ENCODE peak calls at places on chromosomes 11 and 22, in six cellular contexts. B, P, V, R, L and S are unnamed samples.

GRCh38 chr22:20118572-20119020 is 1.6 kb upstream of the TRMT2A start:
- DNase-seq in B (no peak), L (no peak), P (no peak), V (no peak), R (no peak), S (no peak)

GRCh38 chr11:63243533-63243932 is at the start of gene SLC22A25:
- DNase-seq in B (no peak), R (no peak), L (no peak), V (no peak), P (no peak), S (peak)

GRCh38 chr11:35334385-35335090 is 84.8 kb downstream of the SLC1A2 start:
- DNase-seq in V (no peak), B (no peak), P (no peak), L (no peak), R (no peak), S (peak)

GRCh38 chr22:27223317-27224177 is 566.2 kb downstream of the MIAT start:
- DNase-seq in B (peak), V (no peak), P (peak), L (no peak), R (no peak), S (peak)

GRCh38 chr22:20994128-20994901 is 7.6 kb downstream of the THAP7 start:
- DNase-seq in L (no peak), B (no peak), V (no peak), R (no peak), P (no peak), S (no peak)

GRCh38 chr22:40728731-40729189 is 49.5 kb downstream of the MCHR1 start:
- DNase-seq in P (no peak), V (no peak), R (no peak), B (peak), L (no peak), S (peak)

GRCh38 chr11:67373916-67374570 is 645 bp upstream of the CLCF1 start:
- DNase-seq in R (peak), L (peak), V (peak), B (peak), P (peak), S (peak)

GRCh38 chr11:65432133-65432650 is 9.6 kb downstream of the NEAT1 start:
- DNase-seq in L (no peak), V (no peak), P (peak), B (peak), R (no peak), S (no peak)

GRCh38 chr22:25698461-25698860 is 43.5 kb upstream of the MYO18B start:
- DNase-seq in B (no peak), P (no peak), R (no peak), L (no peak), V (no peak), S (peak)

GRCh38 chr11:94028436-94028835 is 7.3 kb downstream of the HEPHL1 start:
- DNase-seq in B (peak), P (peak), L (no peak), R (no peak), V (no peak), S (peak)

GRCh38 chr11:111427471-111427912 is 48.4 kb upstream of the POU2AF1 start:
- DNase-seq in V (no peak), L (no peak), B (no peak), R (no peak), P (no peak), S (no peak)

GRCh38 chr11:9459573-9460321 is 1.1 kb upstream of the ZNF143 start:
- DNase-seq in V (no peak), R (no peak), L (peak), P (peak), B (peak), S (peak)

GRCh38 chr22:47597041-47597440 is 834.6 kb downstream of the TBC1D22A start:
- DNase-seq in R (no peak), P (no peak), B (no peak), L (no peak), V (no peak), S (no peak)

GRCh38 chr11:32198053-32198452 is 107.2 kb downstream of the RCN1 start:
- DNase-seq in V (no peak), B (no peak), R (no peak), P (no peak), L (no peak), S (no peak)

GRCh38 chr22:47091921-47092700 is 329.7 kb downstream of the TBC1D22A start:
- DNase-seq in L (no peak), P (no peak), V (no peak), R (no peak), B (no peak), S (no peak)

GRCh38 chr22:27331526-27332281 is 469.9 kb downstream of the MN1 start:
- DNase-seq in V (no peak), L (no peak), B (peak), P (peak), R (peak), S (no peak)

GRCh38 chr11:57379732-57380131 is 1.2 kb downstream of the PRG3 start:
- DNase-seq in P (peak), B (peak), L (peak), V (peak), R (peak), S (peak)

GRCh38 chr22:38554281-38554680 is 15.7 kb downstream of the DMC1 start:
- DNase-seq in V (no peak), R (no peak), B (no peak), L (no peak), P (peak), S (no peak)

GRCh38 chr11:113201055-113201818 is 113.1 kb upstream of the TTC12 start:
- DNase-seq in P (no peak), V (no peak), R (peak), L (peak), B (no peak), S (no peak)

GRCh38 chr11:35146074-35146521 is 7.1 kb downstream of the CD44 start:
- DNase-seq in B (peak), R (no peak), L (no peak), V (no peak), P (no peak), S (no peak)

GRCh38 chr11:99199336-99199735 is 178.6 kb downstream of the CNTN5 start:
- DNase-seq in B (no peak), P (no peak), L (no peak), R (no peak), V (no peak), S (no peak)

GRCh38 chr11:12818333-12819015 is 144.3 kb downstream of the TEAD1 start:
- DNase-seq in R (no peak), V (no peak), L (no peak), P (peak), B (peak), S (no peak)

GRCh38 chr11:69066122-69067112 is 17.7 kb downstream of the TPCN2 start:
- DNase-seq in R (no peak), B (no peak), V (no peak), L (no peak), P (no peak), S (no peak)

GRCh38 chr11:129223701-129224149 is 31.6 kb upstream of the ARHGAP32 start:
- DNase-seq in R (no peak), L (no peak), B (peak), P (peak), V (no peak), S (no peak)

GRCh38 chr22:19892249-19892879 is 37.7 kb upstream of the GNB1L start:
- DNase-seq in V (no peak), R (no peak), P (peak), L (no peak), B (peak), S (no peak)

DNA sequence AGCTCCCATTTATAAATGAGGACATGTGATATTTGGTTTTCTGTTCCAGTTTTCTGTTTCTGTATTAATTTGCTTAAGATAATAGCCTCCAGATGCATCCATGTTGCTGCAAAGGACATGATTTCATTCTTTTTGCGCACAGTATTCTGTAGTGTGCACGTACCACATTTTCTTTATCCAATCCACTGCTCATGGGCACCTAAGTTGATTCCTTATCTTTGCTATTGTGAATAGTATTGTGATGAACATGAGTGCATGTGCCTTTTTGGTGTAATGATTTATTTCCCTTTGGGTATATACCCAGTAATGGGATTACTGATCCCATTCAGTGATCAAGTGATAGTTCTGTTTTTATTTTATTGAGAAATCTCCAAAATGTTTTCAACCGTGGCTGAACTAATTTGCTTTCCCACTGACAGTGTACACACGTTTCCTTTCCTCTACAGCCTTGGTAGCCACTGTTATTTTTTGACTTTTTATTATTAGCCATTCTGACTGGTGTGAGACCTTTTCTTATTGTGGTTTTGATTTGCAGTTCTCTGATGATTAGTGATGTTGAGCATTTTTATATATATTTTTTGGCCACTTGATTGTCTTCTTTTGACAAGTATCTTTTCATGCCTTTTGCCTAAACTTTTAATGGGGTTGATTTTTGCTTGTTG is 226.0 kb upstream of the ANO3 start:
- DNase-seq in L (no peak), B (no peak), R (no peak), P (no peak), V (no peak), S (no peak)
- H3K27ac ChIP-seq in L (no peak), B (no peak), R (no peak), P (no peak), V (no peak), S (no peak)

DNA sequence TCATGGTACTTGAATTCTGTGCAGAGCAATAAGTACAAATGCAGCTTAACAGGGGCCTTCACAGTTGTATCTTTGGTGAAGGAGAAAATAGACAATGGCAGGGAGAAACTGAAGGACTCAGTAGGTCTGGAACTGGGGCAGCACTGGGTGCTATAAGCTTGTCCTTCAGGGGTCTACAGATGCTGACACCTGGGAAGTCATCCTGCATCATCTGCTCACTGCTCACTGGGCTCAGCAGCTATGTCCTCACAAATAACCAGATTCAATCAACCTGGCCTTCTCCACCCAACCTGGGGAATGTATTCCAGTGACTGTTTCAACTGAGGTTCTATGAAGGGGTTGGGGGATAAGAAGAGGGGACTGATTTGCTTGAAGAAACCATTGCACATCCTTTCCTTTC is 117.0 kb downstream of the ZNF280B start:
- DNase-seq in B (no peak), P (no peak), V (no peak), R (no peak), L (no peak), S (no peak)
- H4K91ac ChIP-seq in B (no peak), P (no peak), V (no peak), R (no peak), L (no peak), S (no peak)

GRCh38 chr22:49549851-49550430 is 277.7 kb downstream of the BRD1 start:
- DNase-seq in V (no peak), R (no peak), P (no peak), L (no peak), B (no peak), S (no peak)

GRCh38 chr22:49549256-49549655 is 278.4 kb downstream of the BRD1 start:
- DNase-seq in L (no peak), B (no peak), V (no peak), P (no peak), R (no peak), S (no peak)

GRCh38 chr22:49546811-49547585 is 280.7 kb downstream of the BRD1 start:
- DNase-seq in R (no peak), L (no peak), P (no peak), B (no peak), V (no peak), S (no peak)

GRCh38 chr22:49548356-49549202 is 279.1 kb downstream of the BRD1 start:
- DNase-seq in B (no peak), R (peak), L (no peak), P (no peak), V (no peak), S (no peak)

GRCh38 chr22:49547751-49548239 is 279.9 kb downstream of the BRD1 start:
- DNase-seq in P (no peak), V (no peak), B (no peak), R (no peak), L (no peak), S (no peak)
- H3K27ac ChIP-seq in P (no peak), V (no peak), B (no peak), R (no peak), L (no peak), S (no peak)

DNA sequence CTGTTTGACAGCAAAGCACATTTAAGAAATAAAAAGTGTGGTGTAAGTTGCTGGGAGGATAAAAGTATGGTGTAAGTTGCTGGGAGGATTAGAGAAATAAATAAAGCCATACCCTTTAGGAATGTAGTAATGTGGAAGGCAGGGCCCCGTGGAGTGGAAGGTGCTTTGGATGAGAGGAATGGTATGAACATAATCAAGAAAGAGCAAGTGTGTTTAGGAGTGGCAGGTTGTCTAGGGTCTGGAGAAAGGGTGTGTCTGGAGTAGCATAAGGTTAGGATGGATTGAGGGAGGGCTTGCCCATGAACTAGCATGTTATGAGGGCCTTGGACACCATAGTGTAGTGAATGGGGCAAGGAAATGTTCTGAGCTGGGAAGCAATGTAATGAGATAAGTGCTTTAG is 18.1 kb downstream of the MRPL16 start:
- DNase-seq in P (no peak), R (no peak), B (no peak), L (no peak), V (no peak), S (no peak)
- H4K91ac ChIP-seq in P (no peak), R (no peak), B (no peak), L (no peak), V (peak), S (no peak)

GRCh38 chr22:45762545-45763235 is 91.1 kb downstream of the ATXN10 start:
- DNase-seq in V (no peak), P (peak), R (no peak), L (no peak), B (no peak), S (no peak)

GRCh38 chr22:45760682-45761081 is 89.0 kb downstream of the ATXN10 start:
- DNase-seq in L (no peak), V (no peak), B (no peak), R (no peak), P (no peak), S (no peak)

GRCh38 chr22:45763236-45763624 is 91.6 kb downstream of the ATXN10 start:
- DNase-seq in V (no peak), B (no peak), L (no peak), R (no peak), P (no peak), S (no peak)

GRCh38 chr22:45768490-45768889 is 96.9 kb downstream of the ATXN10 start:
- DNase-seq in V (no peak), P (no peak), R (no peak), B (no peak), L (no peak), S (no peak)

GRCh38 chr22:45764051-45764450 is 92.4 kb downstream of the ATXN10 start:
- DNase-seq in B (no peak), V (no peak), P (no peak), R (no peak), L (no peak), S (no peak)
- H3K27ac ChIP-seq in B (peak), V (no peak), P (no peak), R (no peak), L (no peak), S (peak)